ENCODE peak calls at places on chromosomes 3 and 15, in eight cellular contexts. Q is psoas muscle, X is astrocyte, F is cardiac muscle cell, W is GM12878, A is colonic mucosa, C is heart left ventricle, R is upper lobe of right lung. N is an unnamed sample. For H3K9me3 and H3K36me3, the result is how much of the 10 kb centered on the place peaks cover.

GRCh38 chr3:71581981-71582611 is 1.4 kb downstream of the FOXP1 start:
- DNase-seq in Q (peak), X (peak), F (peak), W (no peak), A (peak), C (peak), R (peak), N (peak)

GRCh38 chr3:112767177-112767576 is 79.5 kb downstream of the CD200R1L start:
- DNase-seq in Q (no peak), X (no peak), F (peak), W (peak), A (no peak), C (no peak), R (no peak), N (no peak)

GRCh38 chr3:30437172-30437571 is 169.2 kb upstream of the TGFBR2 start:
- DNase-seq in Q (peak), X (peak), F (peak), W (no peak), A (no peak), C (peak), R (peak), N (no peak)

GRCh38 chr3:179321585-179322322 is 1.1 kb upstream of the ZNF639 start:
- DNase-seq in Q (no peak), X (no peak), F (peak), W (no peak), A (peak), C (no peak), R (no peak), N (peak)

GRCh38 chr15:36407647-36408046 is 171.8 kb upstream of the CDIN1 start:
- DNase-seq in Q (no peak), X (peak), F (peak), W (no peak), A (no peak), C (no peak), R (no peak), N (no peak)

GRCh38 chr3:143775401-143775970 is 72.8 kb downstream of the SLC9A9 start:
- DNase-seq in Q (no peak), X (no peak), F (peak), W (no peak), A (no peak), C (no peak), R (no peak), N (peak)

GRCh38 chr3:53813229-53813628 is 33.0 kb downstream of the CHDH start:
- DNase-seq in Q (no peak), X (no peak), F (no peak), W (no peak), A (no peak), C (no peak), R (no peak), N (no peak)

GRCh38 chr15:26864664-26865191 is 2.1 kb upstream of the GABRA5 start:
- DNase-seq in Q (no peak), X (peak), F (peak), W (no peak), A (no peak), C (no peak), R (no peak), N (peak)

GRCh38 chr15:47301481-47301880 is 415.8 kb upstream of the SEMA6D start:
- DNase-seq in Q (peak), X (no peak), F (no peak), W (no peak), A (no peak), C (no peak), R (no peak), N (no peak)

DNA sequence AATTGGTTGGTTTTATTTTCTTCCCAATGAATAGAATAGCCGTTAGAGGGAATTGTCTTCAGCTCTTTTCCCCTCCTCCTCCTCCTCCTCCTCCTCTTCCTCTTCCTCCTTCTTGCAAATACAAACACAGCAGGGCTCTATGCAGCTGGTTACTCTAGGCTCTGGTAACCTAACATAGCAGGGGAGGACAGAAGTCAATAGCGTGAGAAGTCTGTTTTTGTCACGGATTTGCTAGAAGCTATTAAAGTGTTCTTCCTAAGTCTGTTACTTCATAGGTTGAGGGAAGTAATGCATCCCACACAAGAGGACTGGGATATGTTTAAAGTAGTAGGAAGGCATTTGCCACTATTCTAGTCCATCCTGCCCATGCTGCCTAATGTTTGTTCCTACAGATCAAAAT is 374.7 kb upstream of the TPRG1 start:
- DNase-seq in Q (no peak), X (no peak), F (no peak), W (no peak), A (no peak), C (no peak), R (no peak), N (no peak)
- H3K9me3 ChIP-seq in Q (under half), X (under half), F (under half), W (under half), A (under half), C (under half), R (under half), N (under half)

GRCh38 chr3:8553405-8553804 is 51.8 kb downstream of the LMCD1 start:
- DNase-seq in Q (peak), X (no peak), F (no peak), W (no peak), A (no peak), C (no peak), R (no peak), N (no peak)

GRCh38 chr3:8557298-8557697 is 55.7 kb downstream of the LMCD1 start:
- DNase-seq in Q (no peak), X (no peak), F (peak), W (no peak), A (peak), C (peak), R (no peak), N (no peak)

GRCh38 chr3:8556470-8556869 is 54.8 kb downstream of the LMCD1 start:
- DNase-seq in Q (no peak), X (no peak), F (no peak), W (no peak), A (no peak), C (no peak), R (no peak), N (no peak)

GRCh38 chr3:8554725-8555621 is 53.4 kb downstream of the LMCD1 start:
- DNase-seq in Q (peak), X (peak), F (peak), W (no peak), A (no peak), C (peak), R (no peak), N (no peak)

GRCh38 chr3:8555705-8556314 is 54.2 kb downstream of the LMCD1 start:
- DNase-seq in Q (no peak), X (no peak), F (no peak), W (no peak), A (no peak), C (no peak), R (no peak), N (no peak)
- H3K36me3 ChIP-seq in Q (under half), X (under half), F (under half), W (under half), A (under half), C (half or more), R (under half), N (under half)

DNA sequence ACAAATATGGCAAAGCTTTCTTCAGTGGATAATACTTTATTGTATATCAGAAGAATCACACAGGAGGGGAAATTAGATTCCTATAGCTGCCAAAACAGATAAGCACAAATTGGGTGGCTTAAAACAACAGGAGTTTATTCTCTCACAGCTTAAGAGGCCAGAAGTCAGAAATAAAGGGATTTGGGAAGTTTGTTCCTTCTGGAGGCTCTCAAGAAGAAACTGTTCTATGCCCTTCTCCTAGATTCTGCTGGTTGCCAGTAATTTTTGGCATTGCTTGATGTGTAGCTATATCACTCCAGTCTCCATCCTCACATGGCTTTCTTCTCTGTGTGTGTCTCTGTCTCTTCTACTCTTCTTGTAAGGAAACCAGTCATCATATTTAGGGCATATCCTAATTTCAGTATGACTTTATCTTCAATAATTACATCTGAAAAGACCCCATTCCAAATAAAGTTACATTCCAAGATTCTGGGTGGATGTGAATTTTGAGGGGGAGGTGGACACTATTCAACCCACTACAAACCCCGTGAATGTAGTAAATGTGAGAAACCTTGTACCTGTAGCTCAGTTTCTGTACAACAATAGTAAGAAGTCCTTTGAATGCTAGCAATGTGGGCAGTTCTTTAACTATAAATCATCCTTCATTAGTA is 22.2 kb upstream of the WNT7A start:
- DNase-seq in Q (no peak), X (no peak), F (no peak), W (no peak), A (no peak), C (no peak), R (no peak), N (no peak)
- H3K9me3 ChIP-seq in Q (under half), X (under half), F (under half), W (under half), A (under half), C (under half), R (under half), N (under half)

GRCh38 chr3:158808697-158809096 is 6.8 kb downstream of the MFSD1 start:
- DNase-seq in Q (no peak), X (peak), F (peak), W (no peak), A (no peak), C (no peak), R (no peak), N (no peak)

GRCh38 chr3:158804441-158804840 is 2.6 kb downstream of the MFSD1 start:
- DNase-seq in Q (no peak), X (no peak), F (no peak), W (no peak), A (no peak), C (no peak), R (no peak), N (no peak)

GRCh38 chr3:158810823-158811425 is 9.1 kb downstream of the MFSD1 start:
- DNase-seq in Q (no peak), X (no peak), F (no peak), W (no peak), A (no peak), C (no peak), R (no peak), N (no peak)

GRCh38 chr3:158809642-158810041 is 7.8 kb downstream of the MFSD1 start:
- DNase-seq in Q (no peak), X (no peak), F (no peak), W (no peak), A (no peak), C (no peak), R (no peak), N (no peak)
- H3K36me3 ChIP-seq in Q (under half), X (under half), F (under half), W (under half), A (under half), C (half or more), R (half or more), N (under half)

DNA sequence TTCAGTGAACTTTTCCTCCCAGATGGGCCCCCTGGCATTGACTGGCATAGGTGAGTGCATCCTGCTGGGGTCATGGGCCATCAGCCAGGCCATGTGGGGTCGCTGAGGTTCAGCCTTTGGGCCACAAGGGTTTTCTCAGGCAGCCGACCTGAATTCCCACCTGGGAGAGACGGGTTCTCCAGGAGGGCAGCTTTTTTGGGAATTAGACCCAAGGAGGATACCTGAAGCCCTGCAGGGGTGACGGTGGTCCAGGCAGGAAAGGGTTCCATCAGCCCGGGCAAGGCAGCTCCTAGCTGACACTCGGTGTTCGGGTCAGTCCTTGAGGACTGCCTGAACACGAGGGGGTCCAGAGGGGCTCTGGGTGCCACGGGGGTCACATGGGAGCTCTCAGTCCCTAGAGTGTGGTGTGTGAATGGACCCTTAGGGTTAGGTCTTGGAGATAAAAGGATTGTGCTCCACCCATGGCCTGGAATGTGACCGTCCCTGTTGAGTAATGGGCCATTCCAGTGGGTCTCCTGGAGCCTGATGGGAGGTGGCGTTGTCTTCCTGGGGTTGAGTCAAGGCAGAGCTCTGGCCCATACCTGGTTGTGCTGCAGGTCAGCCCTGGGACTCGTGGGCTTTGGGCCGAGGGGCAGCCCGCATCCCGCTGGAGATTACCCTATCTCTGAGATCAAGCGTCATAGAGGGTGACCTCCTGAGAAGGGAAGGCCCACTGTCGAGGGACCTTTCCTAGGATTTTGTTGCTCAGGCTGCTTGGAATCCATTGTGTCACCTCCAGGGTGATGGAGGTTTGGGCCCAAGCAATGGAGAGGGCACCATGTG is 192.8 kb downstream of the UBE3A start:
- DNase-seq in Q (peak), X (no peak), F (no peak), W (no peak), A (peak), C (no peak), R (peak), N (no peak)
- H3K9me3 ChIP-seq in Q (under half), X (under half), F (under half), W (under half), A (under half), C (under half), R (under half), N (under half)

GRCh38 chr15:83166218-83166617 is 41.4 kb downstream of the HDGFL3 start:
- DNase-seq in Q (no peak), X (no peak), F (no peak), W (no peak), A (no peak), C (no peak), R (no peak), N (no peak)
- H3K36me3 ChIP-seq in Q (under half), X (under half), F (under half), W (under half), A (under half), C (under half), R (under half), N (under half)

DNA sequence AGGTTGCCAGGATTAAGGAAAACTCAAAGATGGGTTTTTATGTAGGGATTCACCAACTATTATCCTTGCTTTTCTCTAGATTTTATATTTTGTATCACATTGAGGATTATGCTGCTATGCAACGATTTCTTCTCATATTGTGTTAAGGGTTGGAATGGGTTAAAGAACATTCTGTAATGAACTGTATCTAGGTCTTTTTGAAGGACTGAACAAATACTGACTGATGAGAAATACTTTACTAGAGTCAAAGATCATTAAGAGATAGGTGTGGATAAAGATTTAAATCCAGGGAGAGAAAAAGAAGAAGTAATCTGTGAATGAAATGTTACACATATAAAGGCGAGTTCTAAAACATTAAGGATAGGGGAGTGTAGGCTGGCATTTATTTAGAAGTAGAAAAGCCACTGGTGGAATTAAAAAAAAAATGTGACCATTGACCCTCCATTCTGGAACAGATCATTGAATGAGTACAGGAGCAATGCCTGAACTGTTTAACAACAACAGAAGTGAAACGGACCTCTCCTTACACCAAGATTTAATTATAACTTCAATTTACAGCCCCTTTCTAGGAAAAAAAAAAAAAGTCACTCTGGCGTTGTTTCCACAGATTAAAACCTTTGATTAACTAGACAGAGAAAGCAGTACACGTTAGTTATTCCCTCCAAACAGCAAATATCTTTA is 39.2 kb downstream of the PROS1 start:
- DNase-seq in Q (no peak), X (no peak), F (no peak), W (no peak), A (no peak), C (no peak), R (no peak), N (no peak)
- H3K9me3 ChIP-seq in Q (under half), X (under half), F (under half), W (under half), A (under half), C (under half), R (under half), N (under half)

GRCh38 chr3:141921316-141921715 is 44.9 kb downstream of the ATP1B3 start:
- DNase-seq in Q (no peak), X (no peak), F (no peak), W (no peak), A (peak), C (no peak), R (no peak), N (no peak)
- H3K36me3 ChIP-seq in Q (under half), X (under half), F (under half), W (under half), A (under half), C (half or more), R (half or more), N (under half)